ENCODE peak calls at places on chromosomes 12 and 14, in six cellular contexts. Q is T-helper 2 cell, G is fibroblast of the aortic adventitia, V is H4, O is fibroblast of mammary gland, Z is endothelial cell. I is an unnamed sample.

GRCh38 chr12:2284321-2284813 is 231.6 kb downstream of the CACNA1C start:
- DNase-seq in Q (no peak), G (peak), V (peak), O (peak), Z (no peak), I (no peak)

GRCh38 chr12:20442322-20442721 is 74.0 kb downstream of the PDE3A start:
- DNase-seq in Q (no peak), G (no peak), V (no peak), O (no peak), Z (no peak), I (no peak)

GRCh38 chr14:35398095-35398584 is 6.4 kb downstream of the NFKBIA start:
- DNase-seq in Q (no peak), G (peak), V (no peak), O (peak), Z (no peak), I (no peak)

GRCh38 chr12:106108187-106108816 is 30.5 kb downstream of the NUAK1 start:
- DNase-seq in Q (no peak), G (peak), V (peak), O (no peak), Z (no peak), I (peak)

GRCh38 chr12:29782285-29782820 is 1.4 kb downstream of the TMTC1 start:
- DNase-seq in Q (peak), G (peak), V (peak), O (peak), Z (no peak), I (peak)

GRCh38 chr12:18747960-18748359 is 10.0 kb downstream of the CAPZA3 start:
- DNase-seq in Q (no peak), G (peak), V (peak), O (peak), Z (no peak), I (peak)

GRCh38 chr12:175250-175649 is 38.7 kb downstream of the SLC6A12 start:
- DNase-seq in Q (no peak), G (no peak), V (no peak), O (no peak), Z (no peak), I (no peak)

GRCh38 chr14:58626441-58626840 is 11.3 kb upstream of the DACT1 start:
- DNase-seq in Q (no peak), G (peak), V (peak), O (peak), Z (no peak), I (peak)

GRCh38 chr12:14403711-14404164 is 38.3 kb downstream of the ATF7IP start:
- DNase-seq in Q (peak), G (peak), V (peak), O (peak), Z (no peak), I (peak)